ENCODE peak calls at places on chromosome 18, in six cellular contexts. N is GM23338, C is ovary, G is bronchial epithelial cell, H is A549, Y is heart left ventricle. T is an unnamed sample.

GRCh38 chr18:43590182-43590903 is 313.1 kb upstream of the SYT4 start:
- DNase-seq in C (no peak), N (no peak), H (no peak), G (peak), Y (no peak), T (peak)

GRCh38 chr18:7645756-7646155 is 78.6 kb downstream of the PTPRM start:
- DNase-seq in N (no peak), Y (no peak), C (no peak), G (no peak), H (no peak), T (no peak)

GRCh38 chr18:70423988-70424387 is 135.1 kb downstream of the SOCS6 start:
- DNase-seq in C (no peak), Y (no peak), N (no peak), H (no peak), G (peak), T (peak)

GRCh38 chr18:5178519-5178918 is 18.5 kb downstream of the AKAIN1 start:
- DNase-seq in G (no peak), H (no peak), N (no peak), C (no peak), Y (no peak), T (no peak)

GRCh38 chr18:12589419-12589818 is 68.5 kb downstream of the SPIRE1 start:
- DNase-seq in Y (no peak), G (no peak), C (no peak), H (no peak), N (no peak), T (no peak)

GRCh38 chr18:37710731-37711130 is 145.1 kb upstream of the CELF4 start:
- DNase-seq in C (no peak), H (no peak), N (no peak), G (peak), Y (no peak), T (no peak)

GRCh38 chr18:26502834-26503233 is 45.5 kb downstream of the KCTD1 start:
- DNase-seq in C (no peak), H (no peak), G (peak), Y (no peak), N (no peak), T (no peak)

GRCh38 chr18:34031810-34032209 is 192.9 kb downstream of the NOL4 start:
- DNase-seq in C (no peak), N (peak), H (no peak), G (no peak), Y (no peak), T (no peak)

GRCh38 chr18:59708988-59709387 is 11.8 kb upstream of the CCBE1 start:
- DNase-seq in Y (no peak), N (peak), H (no peak), C (no peak), G (no peak), T (no peak)

GRCh38 chr18:10530852-10531251 is 5.0 kb downstream of the NAPG start:
- DNase-seq in Y (no peak), H (no peak), N (no peak), C (no peak), G (peak), T (no peak)

GRCh38 chr18:14189858-14190257 is 57.6 kb upstream of the ZNF519 start:
- DNase-seq in G (peak), N (no peak), Y (no peak), H (peak), C (no peak), T (peak)

GRCh38 chr18:55927831-55928230 is 339.8 kb upstream of the TCF4 start:
- DNase-seq in H (no peak), Y (no peak), G (peak), C (no peak), N (no peak), T (peak)

GRCh38 chr18:43534511-43534910 is 257.2 kb upstream of the SYT4 start:
- DNase-seq in G (peak), H (no peak), C (no peak), N (no peak), Y (no peak), T (no peak)

GRCh38 chr18:61948196-61948800 is 55.5 kb upstream of the RNF152 start:
- DNase-seq in N (no peak), G (peak), H (no peak), Y (no peak), C (no peak), T (peak)

GRCh38 chr18:27094621-27095020 is 90.5 kb downstream of the CHST9 start:
- DNase-seq in N (no peak), G (peak), C (no peak), H (no peak), Y (no peak), T (no peak)

GRCh38 chr18:79418236-79418635 is 22.5 kb downstream of the NFATC1 start:
- DNase-seq in Y (no peak), G (no peak), N (no peak), H (no peak), C (no peak), T (no peak)

GRCh38 chr18:42614619-42615293 is 500.7 kb downstream of the RIT2 start:
- DNase-seq in C (no peak), G (no peak), Y (peak), H (no peak), N (no peak), T (no peak)

GRCh38 chr18:69215151-69215550 is 185.5 kb upstream of the DOK6 start:
- DNase-seq in N (no peak), G (no peak), H (no peak), Y (no peak), C (no peak), T (no peak)

GRCh38 chr18:45874501-45875184 is 49.2 kb downstream of the SIGLEC15 start:
- DNase-seq in Y (no peak), G (no peak), C (no peak), N (no peak), H (no peak), T (no peak)

GRCh38 chr18:61991201-61991600 is 98.4 kb upstream of the RNF152 start:
- DNase-seq in G (peak), C (no peak), Y (no peak), N (no peak), H (no peak), T (peak)

GRCh38 chr18:61851279-61851678 is 41.5 kb downstream of the RNF152 start:
- DNase-seq in H (no peak), C (no peak), N (no peak), Y (no peak), G (no peak), T (no peak)

GRCh38 chr18:75226301-75226955 is 15.8 kb downstream of the TSHZ1 start:
- DNase-seq in C (no peak), N (no peak), Y (no peak), H (no peak), G (no peak), T (no peak)

GRCh38 chr18:7657937-7658336 is 90.8 kb downstream of the PTPRM start:
- DNase-seq in H (no peak), C (no peak), Y (no peak), G (no peak), N (no peak), T (no peak)

GRCh38 chr18:56188521-56188920 is 449.9 kb downstream of the TXNL1 start:
- DNase-seq in H (no peak), G (no peak), C (peak), Y (no peak), N (no peak), T (no peak)

GRCh38 chr18:62788891-62789290 is 73.5 kb downstream of the PHLPP1 start:
- DNase-seq in H (no peak), G (no peak), Y (no peak), C (no peak), N (no peak), T (no peak)

GRCh38 chr18:39380823-39381222 is 1815.2 kb upstream of the CELF4 start:
- DNase-seq in Y (no peak), H (no peak), N (peak), C (no peak), G (no peak), T (no peak)

GRCh38 chr18:26806224-26806623 is 59.3 kb downstream of the AQP4 start:
- DNase-seq in Y (no peak), G (no peak), N (peak), H (no peak), C (no peak), T (no peak)

GRCh38 chr18:52531836-52532235 is 191.8 kb downstream of the DCC start:
- DNase-seq in Y (no peak), G (no peak), N (no peak), H (no peak), C (no peak), T (no peak)

DNA sequence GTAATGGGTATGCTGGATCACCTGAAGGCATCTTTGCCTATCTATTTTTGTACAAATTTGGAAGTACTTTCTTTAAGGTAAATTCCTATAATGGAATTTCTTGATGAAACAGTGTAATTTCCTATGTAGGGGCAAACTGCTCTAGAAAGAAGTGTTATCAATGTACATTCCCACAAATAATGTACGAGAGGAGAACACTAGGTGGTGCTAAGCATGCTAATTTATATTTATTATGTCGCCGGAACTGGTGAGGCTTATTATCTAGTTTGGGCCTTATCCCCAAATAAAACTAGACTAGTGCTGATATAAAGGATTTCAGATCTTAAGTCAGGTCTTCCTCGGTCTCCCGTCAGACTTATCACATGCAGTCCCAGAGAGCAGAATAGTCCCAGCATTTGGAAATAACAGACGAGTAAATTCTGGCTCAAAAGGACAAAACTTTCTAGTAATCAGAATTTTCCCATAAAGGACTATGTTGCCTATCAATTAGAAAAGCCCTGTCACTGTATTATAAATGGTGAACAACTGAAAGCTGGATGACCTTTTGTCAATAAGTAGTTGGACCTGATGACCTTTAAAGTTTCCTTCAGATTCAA is 86.9 kb upstream of the RBBP8 start:
- DNase-seq in G (peak), Y (no peak), C (no peak), H (peak), N (peak), T (peak)
- TF ChIP-seq CTCF in G (peak), Y (peak), C (no peak), H (peak), N (peak), T (peak)

GRCh38 chr18:58578321-58578720 is 50.6 kb downstream of the ALPK2 start:
- DNase-seq in C (no peak), G (no peak), H (no peak), N (no peak), Y (no peak), T (peak)
- H3K4me3 ChIP-seq in C (no peak), G (no peak), H (peak), N (no peak), Y (no peak), T (peak)

GRCh38 chr18:629303-630150 is 27.9 kb upstream of the TYMS start:
- DNase-seq in N (peak), H (peak), G (no peak), C (no peak), Y (no peak), T (no peak)
- TF ChIP-seq CTCF in N (peak), H (no peak), G (no peak), C (no peak), Y (no peak), T (no peak)

GRCh38 chr18:48945953-48946217 is 4.9 kb downstream of the SMAD7 start:
- DNase-seq in N (no peak), G (no peak), Y (no peak), C (no peak), H (no peak), T (no peak)

GRCh38 chr18:48946329-48946835 is 4.4 kb downstream of the SMAD7 start:
- DNase-seq in N (no peak), Y (no peak), C (no peak), H (no peak), G (peak), T (no peak)

GRCh38 chr18:48943333-48943732 is 7.4 kb downstream of the SMAD7 start:
- DNase-seq in H (no peak), G (no peak), Y (no peak), C (no peak), N (no peak), T (no peak)

GRCh38 chr18:48943736-48944527 is 6.8 kb downstream of the SMAD7 start:
- DNase-seq in Y (no peak), G (no peak), H (no peak), N (no peak), C (no peak), T (no peak)

GRCh38 chr18:48944634-48945033 is 6.1 kb downstream of the SMAD7 start:
- DNase-seq in C (no peak), Y (no peak), N (no peak), G (peak), H (no peak), T (no peak)
- H3K4me3 ChIP-seq in C (no peak), Y (peak), N (peak), G (no peak), H (peak), T (no peak)

GRCh38 chr18:867257-867656 is 37.4 kb upstream of the ADCYAP1 start:
- DNase-seq in H (no peak), N (no peak), G (no peak), Y (no peak), C (no peak), T (no peak)

GRCh38 chr18:864872-865273 is 39.8 kb upstream of the ADCYAP1 start:
- DNase-seq in Y (peak), G (peak), C (peak), N (peak), H (peak), T (peak)
- TF ChIP-seq CTCF in Y (peak), G (peak), C (peak), N (peak), H (peak), T (peak)

GRCh38 chr18:28125051-28125450 is 51.9 kb downstream of the CDH2 start:
- DNase-seq in G (peak), N (no peak), Y (no peak), C (no peak), H (no peak), T (no peak)
- H3K4me3 ChIP-seq in G (no peak), N (no peak), Y (no peak), C (no peak), H (no peak), T (no peak)

GRCh38 chr18:22282311-22283235 is 113.2 kb downstream of the GATA6 start:
- DNase-seq in C (no peak), H (peak), Y (no peak), G (peak), N (peak), T (no peak)
- TF ChIP-seq CTCF in C (no peak), H (no peak), Y (no peak), G (no peak), N (no peak), T (no peak)

GRCh38 chr18:3411854-3412268 is 38.1 kb upstream of the TGIF1 start:
- DNase-seq in Y (no peak), H (peak), N (peak), G (no peak), C (no peak), T (no peak)
- H3K4me3 ChIP-seq in Y (peak), H (peak), N (no peak), G (peak), C (peak), T (peak)

GRCh38 chr18:21904856-21905255 is 164.3 kb downstream of the MIB1 start:
- DNase-seq in G (no peak), Y (no peak), C (peak), H (no peak), N (no peak), T (no peak)
- TF ChIP-seq CTCF in G (no peak), Y (no peak), C (no peak), H (no peak), N (no peak), T (no peak)

DNA sequence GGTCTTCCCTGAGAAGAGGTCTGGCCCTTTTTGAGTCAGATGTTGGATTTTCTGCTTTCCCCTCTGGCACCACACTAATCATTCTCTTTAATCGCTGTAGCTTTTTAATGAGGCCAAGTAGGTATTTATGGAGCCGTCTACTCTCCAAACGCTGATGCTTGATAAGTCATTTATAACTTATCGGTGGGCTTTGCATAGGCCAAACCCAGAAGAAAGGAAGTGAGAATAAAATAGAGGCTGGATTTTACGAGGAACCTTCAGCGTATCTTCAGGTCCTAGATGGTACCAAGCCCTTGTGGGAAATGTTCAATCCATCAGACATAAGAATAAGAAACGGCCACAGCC is 142.5 kb upstream of the CTAGE1 start:
- DNase-seq in H (no peak), G (no peak), Y (no peak), C (no peak), N (no peak), T (no peak)
- H3K4me3 ChIP-seq in H (peak), G (no peak), Y (peak), C (peak), N (peak), T (peak)

T was measured in foreskin fibroblast.